ENCODE peak calls at places on chromosomes 16 and 17, in four cellular contexts. One of them, this sample, is unnamed.

GRCh38 chr17:75752405-75753192 is 12.4 kb downstream of the GALK1 start:
- DNase-seq in GM12865: peak; percentile 37
- DNase-seq in activated CD8-positive, alpha-beta T cell treated with anti-CD3 and anti-CD28 coated beads for 36 hours: no peak
- DNase-seq in tibial artery: no peak
- DNase-seq in this sample: peak; percentile 77

GRCh38 chr17:75601057-75601987 is 13.7 kb downstream of the MYO15B start:
- DNase-seq in tibial artery: peak; percentile 39
- DNase-seq in GM12865: peak; percentile 68
- DNase-seq in activated CD8-positive, alpha-beta T cell treated with anti-CD3 and anti-CD28 coated beads for 36 hours: peak; percentile 82
- DNase-seq in this sample: peak; percentile 86

GRCh38 chr17:7634384-7634783 is 4.4 kb downstream of the SHBG start:
- DNase-seq in activated CD8-positive, alpha-beta T cell treated with anti-CD3 and anti-CD28 coated beads for 36 hours: peak; percentile 49
- DNase-seq in GM12865: no peak
- DNase-seq in tibial artery: no peak
- DNase-seq in this sample: peak; percentile 58

GRCh38 chr17:78484300-78485159 is 92.7 kb downstream of the DNAH17 start:
- DNase-seq in activated CD8-positive, alpha-beta T cell treated with anti-CD3 and anti-CD28 coated beads for 36 hours: peak; percentile 71
- DNase-seq in tibial artery: no peak
- DNase-seq in GM12865: peak; percentile 67
- DNase-seq in this sample: peak; percentile 95

GRCh38 chr17:76193616-76194015 is 46.7 kb downstream of the RNF157 start:
- DNase-seq in tibial artery: no peak
- DNase-seq in GM12865: no peak
- DNase-seq in activated CD8-positive, alpha-beta T cell treated with anti-CD3 and anti-CD28 coated beads for 36 hours: peak; percentile 48
- DNase-seq in this sample: no peak

GRCh38 chr16:86680137-86680536 is 101.8 kb downstream of the FOXL1 start:
- DNase-seq in tibial artery: peak; percentile 57
- DNase-seq in GM12865: no peak
- DNase-seq in activated CD8-positive, alpha-beta T cell treated with anti-CD3 and anti-CD28 coated beads for 36 hours: no peak
- DNase-seq in this sample: no peak

GRCh38 chr16:5064915-5065314 is 841 bp downstream of the C16orf89 start:
- DNase-seq in GM12865: no peak
- DNase-seq in tibial artery: no peak
- DNase-seq in activated CD8-positive, alpha-beta T cell treated with anti-CD3 and anti-CD28 coated beads for 36 hours: no peak
- DNase-seq in this sample: no peak

GRCh38 chr16:56671706-56672105 is 2.1 kb downstream of the MT1H start:
- DNase-seq in activated CD8-positive, alpha-beta T cell treated with anti-CD3 and anti-CD28 coated beads for 36 hours: no peak
- DNase-seq in tibial artery: no peak
- DNase-seq in GM12865: no peak
- DNase-seq in this sample: no peak

GRCh38 chr16:83301966-83302365 is 505.8 kb upstream of the HSBP1 start:
- DNase-seq in tibial artery: no peak
- DNase-seq in activated CD8-positive, alpha-beta T cell treated with anti-CD3 and anti-CD28 coated beads for 36 hours: no peak
- DNase-seq in GM12865: no peak
- DNase-seq in this sample: no peak

GRCh38 chr17:42050360-42051012 is at the start of gene C17orf113:
- DNase-seq in tibial artery: peak; percentile 36
- DNase-seq in GM12865: peak; percentile 53
- DNase-seq in activated CD8-positive, alpha-beta T cell treated with anti-CD3 and anti-CD28 coated beads for 36 hours: peak; percentile 62
- DNase-seq in this sample: peak; percentile 87

GRCh38 chr17:20156196-20157077 is 147.3 kb downstream of the SPECC1 start:
- DNase-seq in tibial artery: no peak
- DNase-seq in activated CD8-positive, alpha-beta T cell treated with anti-CD3 and anti-CD28 coated beads for 36 hours: peak; percentile 35
- DNase-seq in GM12865: peak; percentile 55
- DNase-seq in this sample: peak; percentile 71

GRCh38 chr17:63665527-63666214 is 34.3 kb downstream of the LIMD2 start:
- DNase-seq in GM12865: peak; percentile 59
- DNase-seq in activated CD8-positive, alpha-beta T cell treated with anti-CD3 and anti-CD28 coated beads for 36 hours: no peak
- DNase-seq in tibial artery: no peak
- DNase-seq in this sample: peak; percentile 53

GRCh38 chr16:53045554-53046250 is 7.0 kb downstream of the CHD9NB start:
- DNase-seq in tibial artery: no peak
- DNase-seq in activated CD8-positive, alpha-beta T cell treated with anti-CD3 and anti-CD28 coated beads for 36 hours: no peak
- DNase-seq in GM12865: no peak
- DNase-seq in this sample: no peak

GRCh38 chr17:4175921-4176802 is 33.2 kb downstream of the CYB5D2 start:
- DNase-seq in GM12865: peak; percentile 22
- DNase-seq in tibial artery: no peak
- DNase-seq in activated CD8-positive, alpha-beta T cell treated with anti-CD3 and anti-CD28 coated beads for 36 hours: peak; percentile 55
- DNase-seq in this sample: peak; percentile 56

GRCh38 chr17:45438931-45439610 is 6.4 kb upstream of the ARHGAP27 start:
- DNase-seq in GM12865: no peak
- DNase-seq in activated CD8-positive, alpha-beta T cell treated with anti-CD3 and anti-CD28 coated beads for 36 hours: no peak
- DNase-seq in tibial artery: no peak
- DNase-seq in this sample: no peak

GRCh38 chr17:51745993-51746392 is 412.5 kb downstream of the CA10 start:
- DNase-seq in activated CD8-positive, alpha-beta T cell treated with anti-CD3 and anti-CD28 coated beads for 36 hours: no peak
- DNase-seq in GM12865: no peak
- DNase-seq in tibial artery: no peak
- DNase-seq in this sample: no peak

GRCh38 chr17:77420804-77421634 is 280.2 kb downstream of the SEC14L1 start:
- DNase-seq in GM12865: peak; percentile 48
- DNase-seq in activated CD8-positive, alpha-beta T cell treated with anti-CD3 and anti-CD28 coated beads for 36 hours: peak; percentile 58
- DNase-seq in tibial artery: no peak
- DNase-seq in this sample: peak; percentile 72

GRCh38 chr17:7313028-7313889 is 1.9 kb downstream of the GPS2 start:
- DNase-seq in GM12865: peak; percentile 57
- DNase-seq in activated CD8-positive, alpha-beta T cell treated with anti-CD3 and anti-CD28 coated beads for 36 hours: peak; percentile 44
- DNase-seq in tibial artery: no peak
- DNase-seq in this sample: no peak

GRCh38 chr17:46771601-46772012 is 46.9 kb downstream of the WNT3 start:
- DNase-seq in tibial artery: no peak
- DNase-seq in activated CD8-positive, alpha-beta T cell treated with anti-CD3 and anti-CD28 coated beads for 36 hours: no peak
- DNase-seq in GM12865: no peak
- DNase-seq in this sample: peak; percentile 64

GRCh38 chr17:49218941-49219913 is 8.7 kb downstream of the ABI3 start:
- DNase-seq in tibial artery: no peak
- DNase-seq in activated CD8-positive, alpha-beta T cell treated with anti-CD3 and anti-CD28 coated beads for 36 hours: peak; percentile 83
- DNase-seq in GM12865: peak; percentile 83
- DNase-seq in this sample: peak; percentile 71
- TF ChIP-seq CTCF in tibial artery: no peak
- TF ChIP-seq CTCF in activated CD8-positive, alpha-beta T cell treated with anti-CD3 and anti-CD28 coated beads for 36 hours: peak; percentile 57
- TF ChIP-seq CTCF in GM12865: peak; percentile 63
- TF ChIP-seq CTCF in this sample: peak; percentile 37

DNA sequence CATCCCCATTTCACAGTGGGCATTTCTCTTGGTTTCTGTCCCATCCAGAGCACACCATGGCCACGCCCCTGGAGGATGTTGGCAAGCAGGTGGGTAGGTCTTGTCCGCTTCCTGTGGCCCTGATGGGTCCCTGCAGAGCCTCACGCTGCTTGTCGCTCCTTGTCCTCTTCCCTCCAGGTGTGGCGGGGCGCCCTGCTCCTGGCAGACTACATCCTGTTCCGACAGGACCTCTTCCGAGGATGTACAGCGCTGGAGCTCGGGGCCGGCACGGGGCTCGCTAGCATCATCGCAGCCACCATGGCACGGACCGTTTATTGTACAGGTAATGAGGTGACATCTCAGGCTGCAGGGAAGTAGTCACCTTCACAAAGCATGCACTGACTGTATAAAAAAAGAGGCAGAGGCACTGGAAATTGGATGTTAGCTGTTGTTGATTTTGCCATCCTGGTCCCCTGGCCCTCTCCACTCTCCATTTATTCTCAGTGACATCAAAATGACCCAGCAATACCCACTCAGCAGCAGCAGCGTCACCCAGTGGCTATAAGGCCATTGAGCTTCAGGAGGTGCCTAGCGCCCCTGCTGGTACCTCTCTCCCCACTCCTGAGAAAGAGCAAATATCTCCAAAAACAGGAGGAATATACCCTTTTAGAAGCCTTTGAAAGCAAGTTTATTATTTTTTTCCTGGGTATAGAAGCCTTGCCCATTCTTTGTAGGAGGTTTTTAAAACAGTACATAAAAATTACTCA is 13.7 kb downstream of the METTL22 start:
- DNase-seq in GM12865: no peak
- DNase-seq in tibial artery: no peak
- DNase-seq in activated CD8-positive, alpha-beta T cell treated with anti-CD3 and anti-CD28 coated beads for 36 hours: no peak
- DNase-seq in this sample: no peak
- TF ChIP-seq CTCF in GM12865: no peak
- TF ChIP-seq CTCF in tibial artery: no peak
- TF ChIP-seq CTCF in activated CD8-positive, alpha-beta T cell treated with anti-CD3 and anti-CD28 coated beads for 36 hours: no peak
- TF ChIP-seq CTCF in this sample: no peak

DNA sequence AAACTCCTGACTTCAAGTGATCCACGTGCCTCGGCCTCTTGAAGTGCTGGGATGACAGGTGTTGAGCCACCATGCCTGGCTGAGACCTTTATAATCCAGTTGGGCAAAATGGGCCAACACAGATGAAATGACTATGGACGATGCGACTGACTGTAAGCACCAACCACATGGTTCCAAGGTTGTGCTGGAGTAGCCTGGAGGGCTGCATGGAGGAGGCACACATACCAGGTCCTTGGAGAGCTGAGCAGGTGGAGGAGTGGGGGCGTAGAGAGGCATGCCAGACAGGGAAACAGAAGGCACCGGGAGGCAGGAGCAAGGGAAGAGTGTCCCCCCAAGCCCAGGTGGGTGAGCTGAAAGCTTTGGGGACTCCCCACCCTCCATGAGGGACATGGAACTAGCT is 85.2 kb downstream of the ABR start:
- DNase-seq in tibial artery: no peak
- DNase-seq in activated CD8-positive, alpha-beta T cell treated with anti-CD3 and anti-CD28 coated beads for 36 hours: no peak
- DNase-seq in GM12865: no peak
- DNase-seq in this sample: no peak
- TF ChIP-seq CTCF in tibial artery: no peak
- TF ChIP-seq CTCF in activated CD8-positive, alpha-beta T cell treated with anti-CD3 and anti-CD28 coated beads for 36 hours: no peak
- TF ChIP-seq CTCF in GM12865: no peak
- TF ChIP-seq CTCF in this sample: no peak

GRCh38 chr17:61574542-61575351 is 16.3 kb downstream of the NACA2 start:
- DNase-seq in GM12865: peak; percentile 6
- DNase-seq in tibial artery: no peak
- DNase-seq in activated CD8-positive, alpha-beta T cell treated with anti-CD3 and anti-CD28 coated beads for 36 hours: peak; percentile 5
- DNase-seq in this sample: no peak
- TF ChIP-seq CTCF in GM12865: no peak
- TF ChIP-seq CTCF in tibial artery: no peak
- TF ChIP-seq CTCF in activated CD8-positive, alpha-beta T cell treated with anti-CD3 and anti-CD28 coated beads for 36 hours: no peak
- TF ChIP-seq CTCF in this sample: no peak

GRCh38 chr17:69900829-69901228 is 174.2 kb upstream of the KCNJ16 start:
- DNase-seq in activated CD8-positive, alpha-beta T cell treated with anti-CD3 and anti-CD28 coated beads for 36 hours: no peak
- DNase-seq in tibial artery: no peak
- DNase-seq in GM12865: no peak
- DNase-seq in this sample: no peak
- TF ChIP-seq CTCF in activated CD8-positive, alpha-beta T cell treated with anti-CD3 and anti-CD28 coated beads for 36 hours: no peak
- TF ChIP-seq CTCF in tibial artery: no peak
- TF ChIP-seq CTCF in GM12865: no peak
- TF ChIP-seq CTCF in this sample: no peak